ENCODE peak calls at places on chromosomes 13 and 19, in nine cellular contexts. G, N, Y, D, U, O, A, M and K are unnamed samples. For H3K36me3 and H3K9me3, the result is how much of the 10 kb centered on the place peaks cover.

GRCh38 chr19:33755314-33756020 is 41.2 kb upstream of the KCTD15 start:
- DNase-seq in Y (no peak), U (no peak), G (no peak), M (no peak), A (no peak), O (no peak), N (no peak), D (peak), K (no peak)

GRCh38 chr13:45055902-45056648 is 64.2 kb upstream of the GTF2F2 start:
- DNase-seq in G (no peak), A (no peak), M (no peak), U (peak), Y (no peak), N (no peak), D (peak), O (no peak), K (peak)

GRCh38 chr19:16325671-16326400 is 1.2 kb downstream of the KLF2 start:
- DNase-seq in M (no peak), U (peak), G (peak), A (peak), D (peak), O (no peak), N (peak), Y (no peak), K (no peak)

GRCh38 chr13:21326155-21327030 is 132.7 kb downstream of the ZDHHC20 start:
- DNase-seq in Y (no peak), A (no peak), G (peak), U (peak), D (no peak), O (no peak), M (peak), N (peak), K (no peak)

GRCh38 chr13:24878340-24878739 is 114.4 kb downstream of the RNF17 start:
- DNase-seq in U (no peak), M (no peak), N (no peak), A (no peak), D (no peak), Y (no peak), O (no peak), G (no peak), K (no peak)

GRCh38 chr19:17294051-17294891 is 9.0 kb downstream of the ABHD8 start:
- DNase-seq in D (peak), O (no peak), U (peak), G (peak), Y (no peak), A (no peak), N (no peak), M (no peak), K (peak)

GRCh38 chr19:1503089-1503924 is 9.5 kb downstream of the ADAMTSL5 start:
- DNase-seq in N (peak), Y (no peak), G (no peak), O (no peak), U (peak), D (peak), M (peak), A (no peak), K (no peak)

GRCh38 chr19:7926021-7926726 is at the start of gene CTXN1:
- DNase-seq in A (peak), U (peak), Y (peak), D (peak), G (peak), O (no peak), M (peak), N (peak), K (peak)

GRCh38 chr13:112653821-112654220 is 36.0 kb upstream of the ATP11A start:
- DNase-seq in O (no peak), G (no peak), Y (no peak), A (no peak), M (no peak), D (no peak), N (no peak), U (no peak), K (no peak)

GRCh38 chr19:19111967-19112580 is 26.2 kb downstream of the TMEM161A start:
- DNase-seq in O (no peak), A (no peak), U (no peak), D (no peak), N (no peak), M (no peak), Y (no peak), G (no peak), K (no peak)

GRCh38 chr19:5678071-5678682 is 2.1 kb downstream of the MICOS13 start:
- DNase-seq in A (no peak), D (no peak), U (peak), N (no peak), O (no peak), Y (no peak), G (no peak), M (no peak), K (no peak)

GRCh38 chr19:42589792-42590191 is 4.9 kb downstream of the CEACAM8 start:
- DNase-seq in D (no peak), A (no peak), O (no peak), U (no peak), G (no peak), M (no peak), N (no peak), Y (no peak), K (no peak)

GRCh38 chr19:57348136-57348535 is 2.9 kb upstream of the ZNF304 start:
- DNase-seq in N (no peak), A (no peak), U (no peak), M (no peak), O (no peak), Y (no peak), G (no peak), D (peak), K (no peak)

GRCh38 chr19:823565-824121 is 1.9 kb upstream of the PLPPR3 start:
- DNase-seq in A (no peak), Y (no peak), N (no peak), M (no peak), U (no peak), O (no peak), D (peak), G (no peak), K (no peak)

GRCh38 chr19:27776020-27776419 is 1436.9 kb downstream of the UQCRFS1 start:
- DNase-seq in Y (no peak), D (peak), U (no peak), O (no peak), M (no peak), G (no peak), A (no peak), N (no peak), K (no peak)

GRCh38 chr19:28239270-28239669 is 973.7 kb downstream of the UQCRFS1 start:
- DNase-seq in N (no peak), Y (no peak), G (no peak), O (no peak), M (no peak), U (no peak), D (peak), A (no peak), K (no peak)

GRCh38 chr19:28960986-28961705 is 251.8 kb downstream of the UQCRFS1 start:
- DNase-seq in D (no peak), O (no peak), U (no peak), G (no peak), N (no peak), Y (no peak), A (no peak), M (no peak), K (no peak)

GRCh38 chr19:53577968-53578367 is 40.0 kb downstream of the ZNF331 start:
- DNase-seq in G (no peak), O (no peak), M (no peak), A (no peak), D (no peak), N (no peak), Y (no peak), U (no peak), K (no peak)

GRCh38 chr13:23671902-23672301 is 101.7 kb downstream of the TNFRSF19 start:
- DNase-seq in O (no peak), A (no peak), G (no peak), N (no peak), Y (no peak), M (no peak), D (no peak), U (no peak), K (no peak)

GRCh38 chr13:33927315-33927714 is 109.4 kb downstream of the RFC3 start:
- DNase-seq in M (no peak), U (no peak), N (no peak), G (no peak), Y (peak), A (no peak), O (no peak), D (no peak), K (no peak)

DNA sequence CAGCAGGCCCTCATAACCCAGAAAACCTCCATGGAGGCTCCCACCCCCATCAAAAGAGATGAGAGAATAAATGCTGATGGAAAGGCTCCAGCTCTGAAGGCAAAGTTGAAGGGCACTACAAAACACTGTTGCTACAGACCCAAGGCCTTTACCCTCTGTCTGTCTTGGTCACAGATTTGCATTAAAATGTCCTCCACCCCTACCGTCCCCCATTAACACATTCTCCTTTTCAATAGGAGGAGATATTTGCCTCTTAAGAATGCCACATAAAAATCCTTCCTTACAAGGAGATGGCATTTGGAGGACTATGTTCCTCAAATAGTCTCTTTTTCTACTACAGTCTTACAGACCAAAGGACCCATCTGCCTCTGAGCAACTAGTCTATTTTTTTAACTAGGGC is 361.5 kb downstream of the ENOX1 start:
- DNase-seq in D (no peak), N (no peak), O (no peak), G (no peak), Y (no peak), M (no peak), U (no peak), A (no peak), K (peak)
- H3K4me3 ChIP-seq in D (no peak), N (no peak), O (no peak), G (no peak), Y (no peak), M (no peak), U (no peak), A (no peak), K (no peak)

GRCh38 chr19:39386557-39386956 is 4.3 kb downstream of the PAF1 start:
- DNase-seq in Y (no peak), N (no peak), D (no peak), O (no peak), G (no peak), M (no peak), U (no peak), A (no peak), K (no peak)

GRCh38 chr19:39390460-39390758 is 497 bp downstream of the PAF1 start:
- DNase-seq in G (no peak), Y (peak), U (no peak), O (no peak), D (no peak), A (no peak), N (no peak), M (peak), K (no peak)

GRCh38 chr19:39389621-39390414 is 1.1 kb downstream of the PAF1 start:
- DNase-seq in O (no peak), N (no peak), U (no peak), G (no peak), D (no peak), Y (no peak), M (no peak), A (no peak), K (no peak)

GRCh38 chr19:39390759-39391592 is at the start of the genes MED29 and PAF1:
- DNase-seq in N (peak), D (peak), O (peak), G (peak), U (peak), A (peak), Y (peak), M (peak), K (peak)

DNA sequence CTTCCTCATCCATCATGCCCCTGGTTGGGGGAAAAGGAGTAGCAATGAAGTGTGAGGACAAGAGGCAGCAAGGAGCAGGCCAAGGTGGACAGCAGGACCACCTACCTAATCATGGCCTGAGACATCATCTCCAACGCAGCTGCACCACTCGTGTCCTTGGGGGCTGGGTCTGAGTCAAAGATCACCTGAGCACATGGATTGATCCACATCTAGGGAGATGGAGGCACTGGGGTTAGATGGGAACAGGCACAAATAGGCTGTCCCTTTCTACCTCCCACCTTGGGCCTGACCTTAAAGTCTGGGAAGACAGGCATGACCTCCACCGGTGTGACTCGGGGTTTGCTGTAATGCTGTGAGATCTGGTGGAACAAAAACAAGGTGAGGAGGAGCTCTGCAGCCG is 2.2 kb downstream of the PAF1 start:
- DNase-seq in G (no peak), U (no peak), Y (no peak), M (no peak), O (no peak), A (no peak), D (no peak), N (no peak), K (no peak)
- H3K36me3 ChIP-seq in G (half or more), U (under half), Y (half or more), M (under half), O (under half), A (under half), D (half or more), N (half or more), K (half or more)

GRCh38 chr19:46954502-46955004 is 65.1 kb upstream of the NPAS1 start:
- DNase-seq in Y (no peak), A (no peak), D (no peak), M (no peak), N (peak), U (no peak), O (no peak), G (no peak), K (no peak)
- H3K9me3 ChIP-seq in Y (under half), A (under half), D (under half), M (under half), N (under half), U (under half), O (under half), G (under half), K (under half)

DNA sequence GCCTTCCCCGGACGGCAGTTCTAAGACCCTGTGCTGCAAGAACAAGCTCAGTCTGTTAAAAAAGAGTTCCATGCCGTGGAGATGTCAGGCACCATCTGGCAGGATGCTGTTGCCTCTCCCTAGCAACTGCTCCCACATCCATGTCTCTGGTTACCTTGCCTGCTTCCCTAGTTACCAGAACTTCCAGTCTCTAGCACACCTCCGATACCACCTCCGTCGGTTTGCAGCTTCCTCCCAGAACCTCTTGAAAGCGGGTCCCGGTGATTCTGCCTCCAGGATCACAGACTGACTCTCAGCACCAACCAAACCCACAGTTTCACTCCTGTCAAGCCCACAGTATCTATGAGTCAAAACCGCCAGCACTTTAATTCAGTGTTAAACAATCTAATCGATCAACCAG is 55.4 kb downstream of the KCTD12 start:
- DNase-seq in D (no peak), O (no peak), N (no peak), U (no peak), G (no peak), M (no peak), Y (no peak), A (no peak), K (no peak)
- H3K4me3 ChIP-seq in D (no peak), O (no peak), N (no peak), U (no peak), G (no peak), M (no peak), Y (no peak), A (no peak), K (no peak)

GRCh38 chr19:38837656-38838121 is 6.1 kb upstream of the ECH1 start:
- DNase-seq in A (no peak), Y (no peak), M (peak), D (no peak), O (no peak), U (no peak), N (no peak), G (peak), K (peak)
- H3K36me3 ChIP-seq in A (under half), Y (half or more), M (under half), D (half or more), O (half or more), U (under half), N (half or more), G (half or more), K (half or more)